ENCODE peak calls at places on chromosome 18, in five cellular contexts. X is spleen, W is D721Med, C is tibial nerve, E is H9. R is an unnamed sample.

GRCh38 chr18:55650363-55650870 is 62.4 kb upstream of the TCF4 start:
- DNase-seq in X (no peak), W (no peak), C (no peak), E (no peak), R (no peak)

GRCh38 chr18:59881728-59882685 is 17.8 kb upstream of the PMAIP1 start:
- DNase-seq in X (no peak), W (no peak), C (no peak), E (no peak), R (no peak)

GRCh38 chr18:57649536-57650495 is 28.2 kb upstream of the NARS1 start:
- DNase-seq in X (no peak), W (no peak), C (peak), E (no peak), R (no peak)

GRCh38 chr18:32289480-32290075 is 99.7 kb downstream of the MEP1B start:
- DNase-seq in X (no peak), W (peak), C (peak), E (peak), R (peak)

GRCh38 chr18:28005164-28005563 is 171.8 kb downstream of the CDH2 start:
- DNase-seq in X (no peak), W (no peak), C (no peak), E (peak), R (no peak)

GRCh38 chr18:13390711-13391110 is 172.2 kb downstream of the LDLRAD4 start:
- DNase-seq in X (no peak), W (no peak), C (no peak), E (no peak), R (no peak)

GRCh38 chr18:65091737-65092329 is 659.0 kb upstream of the CDH7 start:
- DNase-seq in X (no peak), W (no peak), C (no peak), E (peak), R (peak)

GRCh38 chr18:57154389-57154788 is 7.5 kb downstream of the BOD1L2 start:
- DNase-seq in X (no peak), W (no peak), C (no peak), E (no peak), R (no peak)

R was measured in RPMI8226.